ENCODE peak calls at places on chromosomes 1 and 21, in four cellular contexts. H is suprapubic skin, Z is body of pancreas, A is uterus. R is an unnamed sample.

GRCh38 chr1:58011978-58012377 is 534.5 kb downstream of the OMA1 start:
- DNase-seq in H (no peak), Z (no peak), A (no peak), R (no peak)

GRCh38 chr1:192506741-192507155 is 68.8 kb upstream of the RGS1 start:
- DNase-seq in H (no peak), Z (no peak), A (no peak), R (no peak)

GRCh38 chr1:47797555-47797954 is 199.6 kb downstream of the TRABD2B start:
- DNase-seq in H (no peak), Z (no peak), A (no peak), R (no peak)

GRCh38 chr1:18581420-18581880 is 49.2 kb upstream of the PAX7 start:
- DNase-seq in H (no peak), Z (peak), A (no peak), R (no peak)

GRCh38 chr1:87402192-87403046 is 73.7 kb downstream of the LMO4 start:
- DNase-seq in H (no peak), Z (no peak), A (no peak), R (no peak)

GRCh38 chr1:29490204-29490934 is 254.0 kb downstream of the PTPRU start:
- DNase-seq in H (no peak), Z (no peak), A (no peak), R (no peak)

GRCh38 chr1:106439475-106439874 is 617.0 kb upstream of the PRMT6 start:
- DNase-seq in H (no peak), Z (no peak), A (no peak), R (no peak)

GRCh38 chr1:178563099-178563820 is 50.4 kb downstream of the TEX35 start:
- DNase-seq in H (no peak), Z (no peak), A (no peak), R (no peak)

GRCh38 chr1:66540434-66541032 is 6.6 kb downstream of the SGIP1 start:
- DNase-seq in H (no peak), Z (no peak), A (no peak), R (no peak)

GRCh38 chr1:167564592-167564991 is 11.0 kb upstream of the CREG1 start:
- DNase-seq in H (no peak), Z (peak), A (no peak), R (no peak)

GRCh38 chr1:24360681-24361080 is 41.5 kb downstream of the GRHL3 start:
- DNase-seq in H (no peak), Z (no peak), A (no peak), R (no peak)

GRCh38 chr1:228210076-228210651 is 2.3 kb downstream of the OBSCN start:
- DNase-seq in H (no peak), Z (no peak), A (no peak), R (no peak)

GRCh38 chr1:211352465-211352864 is 25.8 kb downstream of the TRAF5 start:
- DNase-seq in H (no peak), Z (no peak), A (no peak), R (no peak)

GRCh38 chr1:202618387-202619022 is 91.7 kb downstream of the SYT2 start:
- DNase-seq in H (no peak), Z (no peak), A (no peak), R (peak)

GRCh38 chr1:11273595-11274234 is 717 bp downstream of the UBIAD1 start:
- DNase-seq in H (no peak), Z (no peak), A (no peak), R (no peak)

GRCh38 chr1:16236091-16236494 is 890 bp downstream of the CPLANE2 start:
- DNase-seq in H (no peak), Z (peak), A (no peak), R (no peak)

GRCh38 chr1:99648107-99648506 is 2.2 kb downstream of the PALMD start:
- DNase-seq in H (peak), Z (peak), A (no peak), R (no peak)

GRCh38 chr21:27448960-27449359 is 482.1 kb upstream of the ADAMTS5 start:
- DNase-seq in H (no peak), Z (peak), A (no peak), R (no peak)

GRCh38 chr1:222974496-222974895 is 159.7 kb downstream of the DISP1 start:
- DNase-seq in H (no peak), Z (no peak), A (no peak), R (no peak)

GRCh38 chr1:31830511-31830910 is 14.7 kb upstream of the SPOCD1 start:
- DNase-seq in H (peak), Z (peak), A (no peak), R (no peak)

GRCh38 chr1:3776231-3777030 is 3.9 kb downstream of the SMIM1 start:
- DNase-seq in H (no peak), Z (no peak), A (no peak), R (no peak)

GRCh38 chr1:36529762-36530260 is 47.1 kb upstream of the CSF3R start:
- DNase-seq in H (no peak), Z (no peak), A (no peak), R (no peak)

GRCh38 chr1:171940373-171940772 is 99.1 kb downstream of the DNM3 start:
- DNase-seq in H (no peak), Z (no peak), A (no peak), R (no peak)

GRCh38 chr1:43834280-43835140 is 99.1 kb upstream of the ARTN start:
- DNase-seq in H (no peak), Z (peak), A (no peak), R (no peak)

GRCh38 chr21:39125752-39126485 is 57.3 kb downstream of the PSMG1 start:
- DNase-seq in H (no peak), Z (peak), A (no peak), R (peak)

GRCh38 chr1:26960625-26960966 is 328 bp upstream of the KDF1 start:
- DNase-seq in H (no peak), Z (no peak), A (no peak), R (no peak)

GRCh38 chr1:26959270-26959669 is 998 bp downstream of the KDF1 start:
- DNase-seq in H (no peak), Z (no peak), A (no peak), R (no peak)

GRCh38 chr1:26957306-26957705 is 3.0 kb downstream of the KDF1 start:
- DNase-seq in H (no peak), Z (no peak), A (no peak), R (no peak)

GRCh38 chr1:26961826-26962225 is 1.6 kb upstream of the KDF1 start:
- DNase-seq in H (no peak), Z (no peak), A (no peak), R (no peak)

DNA sequence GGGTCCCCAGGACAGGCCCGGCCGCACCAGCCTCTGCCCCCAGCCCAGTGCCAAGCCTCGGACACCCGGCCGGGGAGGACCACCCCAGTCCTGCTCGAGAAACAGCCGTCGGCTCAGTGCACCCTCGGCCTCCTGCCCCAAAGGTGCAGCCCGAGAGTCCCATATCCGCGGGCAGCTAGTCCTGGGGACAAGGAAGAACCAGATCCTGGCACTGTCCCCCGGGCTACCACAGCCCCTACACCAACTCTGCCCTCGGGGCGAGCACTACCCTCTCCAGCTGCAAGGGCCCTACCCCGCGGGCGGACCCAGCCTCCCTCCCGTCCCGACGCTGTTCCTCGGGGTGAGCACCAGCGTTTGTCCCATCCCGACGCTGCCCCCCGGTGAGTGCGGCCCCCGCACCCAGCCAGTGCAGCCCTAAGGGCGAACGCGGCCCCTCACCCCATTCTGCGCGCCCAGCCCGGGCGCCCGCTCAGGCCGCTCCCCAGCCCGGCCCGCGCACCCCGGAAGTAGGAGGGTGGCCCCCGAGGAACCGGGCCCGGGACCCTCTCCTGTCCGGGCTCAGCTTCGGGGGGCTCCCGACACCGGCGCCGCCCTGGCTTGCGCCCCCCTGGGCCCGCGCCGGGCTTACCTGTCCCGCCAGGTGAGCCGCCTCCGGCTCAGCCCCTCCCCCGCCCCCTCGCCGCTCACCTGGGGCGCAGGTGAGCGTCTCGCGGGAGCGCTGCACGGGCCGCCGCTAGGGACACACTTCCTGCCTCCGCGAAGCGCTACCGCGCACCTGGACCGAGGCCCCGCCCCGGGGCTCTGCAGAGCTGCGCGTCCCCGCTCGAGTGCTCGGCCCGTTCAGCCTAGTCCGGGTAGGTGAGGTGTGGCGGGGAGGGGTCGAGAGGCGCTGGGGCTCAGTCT is at the start of gene KDF1:
- DNase-seq in H (no peak), Z (peak), A (no peak), R (peak)
- H3K27ac ChIP-seq in H (peak), Z (peak), A (no peak), R (no peak)

DNA sequence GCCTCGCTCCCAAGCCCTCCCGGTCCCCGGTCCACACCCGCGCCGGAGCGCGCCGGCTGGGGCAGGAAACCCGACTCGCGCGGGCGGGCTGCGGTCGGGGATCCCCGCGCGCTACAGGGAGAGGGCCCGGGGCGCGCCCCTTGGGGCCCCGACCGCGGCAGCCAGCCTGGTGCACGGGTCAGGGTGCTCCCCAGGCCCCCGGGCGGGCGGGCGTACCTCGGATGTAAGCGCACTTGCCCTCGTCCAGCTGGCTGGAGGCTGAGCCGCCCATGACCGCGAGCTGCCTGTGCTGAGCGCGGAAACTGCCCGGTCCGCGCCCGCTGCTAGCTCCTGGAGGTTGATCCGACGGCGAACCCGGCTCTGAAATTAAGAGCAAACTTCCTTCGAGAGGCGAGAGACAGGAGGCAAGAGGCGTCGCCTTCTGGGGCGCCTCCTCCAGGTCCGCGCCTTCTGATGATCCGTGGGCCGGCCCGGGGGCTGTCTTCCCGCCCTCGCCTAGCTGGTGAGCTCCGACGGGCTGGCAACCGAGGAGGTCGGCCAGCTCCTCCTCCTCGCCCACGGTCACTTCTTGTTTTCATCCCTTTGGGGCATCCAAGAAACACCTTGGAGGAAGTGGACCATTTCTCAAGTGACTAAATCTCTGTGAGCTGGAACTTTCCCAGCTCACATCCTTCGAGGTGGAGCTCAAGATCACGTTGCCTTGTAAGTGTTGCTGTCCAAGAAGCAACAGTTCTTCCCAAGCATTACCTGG is at the start of gene NIBAN1:
- DNase-seq in H (peak), Z (peak), A (peak), R (peak)
- TF ChIP-seq POLR2A in H (peak), Z (peak), A (peak), R (no peak)

GRCh38 chr1:942411-942821 is 16.6 kb downstream of the NOC2L start:
- DNase-seq in H (no peak), Z (no peak), A (no peak), R (no peak)
- H3K27ac ChIP-seq in H (no peak), Z (no peak), A (no peak), R (peak)

DNA sequence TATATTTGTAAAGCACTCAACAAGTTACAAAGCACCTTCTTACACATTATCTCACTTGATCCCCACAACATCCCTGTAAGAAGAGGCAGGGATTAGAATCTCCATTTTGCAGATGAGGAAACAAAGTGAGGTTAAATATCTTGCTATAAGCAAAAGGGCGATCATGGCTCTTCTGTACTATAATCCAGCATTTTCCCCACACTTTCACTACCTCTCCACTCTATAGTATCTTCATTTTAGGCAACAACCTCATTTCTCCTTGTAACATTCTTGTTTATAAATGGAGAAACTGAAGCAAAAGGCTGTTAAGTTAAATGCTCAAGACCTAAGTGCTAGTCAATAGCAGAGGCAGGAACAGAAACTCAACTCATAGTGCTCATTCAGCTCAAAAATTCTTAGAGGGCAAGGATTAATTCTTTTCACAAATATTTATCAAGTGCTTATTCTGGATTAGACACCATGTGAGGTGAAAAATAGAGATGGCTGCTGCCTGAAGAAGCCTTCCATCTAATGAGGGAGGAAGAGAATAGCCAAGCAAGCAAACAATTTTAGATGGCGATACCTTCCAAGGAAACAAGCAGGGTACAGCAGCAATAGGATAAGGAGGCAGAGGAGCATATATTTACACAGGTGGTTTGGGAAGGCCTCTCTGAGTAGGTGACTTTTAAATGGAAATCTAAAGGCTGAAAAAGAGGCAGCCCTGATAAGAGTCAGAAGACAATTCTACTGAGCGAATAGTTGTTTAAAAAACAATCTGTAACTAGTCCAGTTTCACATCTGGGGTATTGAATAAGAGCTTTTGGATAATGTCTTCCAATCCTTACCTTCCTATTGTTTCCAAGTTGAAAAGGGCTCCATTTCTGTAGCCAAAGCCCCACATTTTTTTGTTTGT is 3.5 kb downstream of the ERRFI1 start:
- DNase-seq in H (no peak), Z (no peak), A (no peak), R (no peak)
- TF ChIP-seq POLR2A in H (no peak), Z (peak), A (no peak), R (no peak)

GRCh38 chr1:235052067-235053008 is 76.3 kb downstream of the TOMM20 start:
- DNase-seq in H (no peak), Z (no peak), A (no peak), R (no peak)
- H3K27ac ChIP-seq in H (no peak), Z (no peak), A (no peak), R (no peak)

R was measured in spleen.